ENCODE peak calls at places on chromosome 12, in five cellular contexts. One of them, this sample, is unnamed.
A peak's percentile ranks its signal among the peaks of the same experiment; 100 is the strongest.

GRCh38 chr12:63400746-63401145 is 249.7 kb upstream of the AVPR1A start:
- DNase-seq in astrocyte: peak; percentile 76
- DNase-seq in right cardiac atrium: no peak
- DNase-seq in stomach: no peak
- DNase-seq in PC-3: peak; percentile 86
- DNase-seq in this sample: peak; percentile 22

GRCh38 chr12:107983871-107984480 is 145.1 kb upstream of the WSCD2 start:
- DNase-seq in astrocyte: no peak
- DNase-seq in right cardiac atrium: no peak
- DNase-seq in stomach: no peak
- DNase-seq in PC-3: peak; percentile 45
- DNase-seq in this sample: peak; percentile 33

GRCh38 chr12:65699251-65699650 is 125.0 kb upstream of the HMGA2 start:
- DNase-seq in astrocyte: peak; percentile 23
- DNase-seq in right cardiac atrium: no peak
- DNase-seq in stomach: no peak
- DNase-seq in PC-3: peak; percentile 34
- DNase-seq in this sample: no peak

GRCh38 chr12:77845831-77846230 is 15.1 kb downstream of the NAV3 start:
- DNase-seq in astrocyte: peak; percentile 82
- DNase-seq in right cardiac atrium: no peak
- DNase-seq in stomach: no peak
- DNase-seq in PC-3: peak; percentile 86
- DNase-seq in this sample: peak; percentile 61

GRCh38 chr12:64407342-64408223 is 3.4 kb downstream of the XPOT start:
- DNase-seq in astrocyte: no peak
- DNase-seq in right cardiac atrium: no peak
- DNase-seq in stomach: no peak
- DNase-seq in PC-3: no peak
- DNase-seq in this sample: no peak

GRCh38 chr12:110790301-110790700 is 47.6 kb upstream of the PPP1CC start:
- DNase-seq in astrocyte: peak; percentile 34
- DNase-seq in right cardiac atrium: no peak
- DNase-seq in stomach: no peak
- DNase-seq in PC-3: no peak
- DNase-seq in this sample: no peak

GRCh38 chr12:86914716-86915115 is 658.5 kb upstream of the MGAT4C start:
- DNase-seq in astrocyte: peak; percentile 34
- DNase-seq in right cardiac atrium: no peak
- DNase-seq in stomach: no peak
- DNase-seq in PC-3: peak; percentile 61
- DNase-seq in this sample: peak; percentile 36

GRCh38 chr12:8867786-8868185 is 45.4 kb downstream of the A2ML1 start:
- DNase-seq in astrocyte: no peak
- DNase-seq in right cardiac atrium: no peak
- DNase-seq in stomach: no peak
- DNase-seq in PC-3: no peak
- DNase-seq in this sample: no peak

GRCh38 chr12:98868538-98868937 is 223.4 kb downstream of the APAF1 start:
- DNase-seq in astrocyte: no peak
- DNase-seq in right cardiac atrium: no peak
- DNase-seq in stomach: no peak
- DNase-seq in PC-3: no peak
- DNase-seq in this sample: no peak

GRCh38 chr12:1496162-1496925 is 98.0 kb downstream of the FBXL14 start:
- DNase-seq in astrocyte: no peak
- DNase-seq in right cardiac atrium: no peak
- DNase-seq in stomach: peak; percentile 52
- DNase-seq in PC-3: peak; percentile 40
- DNase-seq in this sample: no peak

GRCh38 chr12:82149045-82149444 is 209.1 kb downstream of the CCDC59 start:
- DNase-seq in astrocyte: peak; percentile 13
- DNase-seq in right cardiac atrium: no peak
- DNase-seq in stomach: no peak
- DNase-seq in PC-3: no peak
- DNase-seq in this sample: no peak

GRCh38 chr12:122368361-122369073 is 54.0 kb downstream of the CLIP1 start:
- DNase-seq in astrocyte: peak; percentile 75
- DNase-seq in right cardiac atrium: no peak
- DNase-seq in stomach: no peak
- DNase-seq in PC-3: peak; percentile 35
- DNase-seq in this sample: no peak

GRCh38 chr12:130335517-130336392 is 1.9 kb upstream of the PIWIL1 start:
- DNase-seq in astrocyte: peak; percentile 8
- DNase-seq in right cardiac atrium: no peak
- DNase-seq in stomach: no peak
- DNase-seq in PC-3: peak; percentile 48
- DNase-seq in this sample: peak; percentile 56

GRCh38 chr12:130338794-130339601 is 1.3 kb downstream of the PIWIL1 start:
- DNase-seq in astrocyte: no peak
- DNase-seq in right cardiac atrium: no peak
- DNase-seq in stomach: no peak
- DNase-seq in PC-3: no peak
- DNase-seq in this sample: peak; percentile 7

GRCh38 chr12:130339946-130340345 is 2.3 kb downstream of the PIWIL1 start:
- DNase-seq in astrocyte: no peak
- DNase-seq in right cardiac atrium: no peak
- DNase-seq in stomach: no peak
- DNase-seq in PC-3: peak; percentile 4
- DNase-seq in this sample: peak; percentile 81

GRCh38 chr12:130336723-130337475 is 788 bp upstream of the PIWIL1 start:
- DNase-seq in astrocyte: no peak
- DNase-seq in right cardiac atrium: no peak
- DNase-seq in stomach: no peak
- DNase-seq in PC-3: no peak
- DNase-seq in this sample: no peak

DNA sequence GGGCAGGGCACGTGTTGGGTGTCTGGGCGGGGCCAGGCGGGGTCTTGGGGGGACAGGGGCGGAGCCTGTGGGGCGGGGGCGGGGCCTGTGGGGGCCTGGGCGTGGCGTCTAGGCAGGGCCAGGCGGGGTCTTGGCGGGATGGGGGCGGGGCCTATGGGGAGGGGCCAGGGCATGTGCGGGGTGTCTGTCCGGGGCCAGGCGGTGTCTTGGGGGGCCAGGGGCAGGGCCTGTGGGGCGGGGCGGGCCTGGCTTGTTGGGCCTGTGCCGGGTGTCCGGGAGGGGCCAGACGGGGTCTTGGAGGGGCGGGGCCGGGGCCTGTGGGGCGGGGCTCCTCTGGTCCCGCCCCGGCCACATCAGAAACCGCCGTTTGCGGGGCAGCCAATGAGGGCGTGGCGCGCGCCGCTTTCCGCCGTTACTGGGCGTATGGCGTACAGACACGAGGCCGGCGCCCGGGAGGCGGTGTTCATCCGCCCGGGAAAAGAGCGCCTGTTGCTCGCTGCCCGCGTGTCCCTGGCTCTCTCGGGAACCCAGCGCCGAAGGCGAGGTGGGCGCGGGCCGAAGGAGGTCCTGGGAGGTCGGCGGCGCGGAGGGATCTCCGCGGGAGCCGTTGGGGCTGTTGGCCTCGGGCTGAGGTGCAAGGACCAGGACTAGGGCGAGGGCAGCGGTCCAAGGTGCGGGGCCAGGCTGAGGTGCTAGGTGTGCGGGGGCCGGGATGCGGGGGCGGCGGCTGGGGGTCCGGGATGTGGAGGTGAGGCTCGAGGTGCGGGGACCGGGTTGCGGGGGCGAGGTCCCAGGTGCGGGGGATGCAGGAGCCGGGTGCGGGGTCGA is at the start of gene PIWIL1:
- DNase-seq in astrocyte: no peak
- DNase-seq in right cardiac atrium: peak; percentile 60
- DNase-seq in stomach: no peak
- DNase-seq in PC-3: no peak
- DNase-seq in this sample: no peak
- H3K27me3 ChIP-seq in astrocyte: no peaks in the 10 kb centered on the region
- H3K27me3 ChIP-seq in right cardiac atrium: no peaks in the 10 kb centered on the region
- H3K27me3 ChIP-seq in stomach: peaks cover 16% of the 10 kb centered on the region
- H3K27me3 ChIP-seq in PC-3: no peaks in the 10 kb centered on the region
- H3K27me3 ChIP-seq in this sample: peaks cover 9% of the 10 kb centered on the region

GRCh38 chr12:31519525-31519924 is 71.4 kb downstream of the DENND5B start:
- DNase-seq in astrocyte: no peak
- DNase-seq in right cardiac atrium: no peak
- DNase-seq in stomach: no peak
- DNase-seq in PC-3: no peak
- DNase-seq in this sample: no peak

GRCh38 chr12:31516702-31517101 is 74.2 kb downstream of the DENND5B start:
- DNase-seq in astrocyte: no peak
- DNase-seq in right cardiac atrium: no peak
- DNase-seq in stomach: no peak
- DNase-seq in PC-3: no peak
- DNase-seq in this sample: no peak

GRCh38 chr12:31521972-31522371 is 69.0 kb downstream of the DENND5B start:
- DNase-seq in astrocyte: no peak
- DNase-seq in right cardiac atrium: no peak
- DNase-seq in stomach: no peak
- DNase-seq in PC-3: no peak
- DNase-seq in this sample: no peak

GRCh38 chr12:31517994-31518393 is 72.9 kb downstream of the DENND5B start:
- DNase-seq in astrocyte: peak; percentile 26
- DNase-seq in right cardiac atrium: no peak
- DNase-seq in stomach: no peak
- DNase-seq in PC-3: no peak
- DNase-seq in this sample: peak; percentile 18

GRCh38 chr12:31518680-31519227 is 72.2 kb downstream of the DENND5B start:
- DNase-seq in astrocyte: peak; percentile 100
- DNase-seq in right cardiac atrium: no peak
- DNase-seq in stomach: no peak
- DNase-seq in PC-3: peak; percentile 95
- DNase-seq in this sample: peak; percentile 98
- H3K4me1 ChIP-seq in astrocyte: peaks cover 38% of the 10 kb centered on the region
- H3K4me1 ChIP-seq in right cardiac atrium: peaks cover 9% of the 10 kb centered on the region
- H3K4me1 ChIP-seq in stomach: peaks cover 8% of the 10 kb centered on the region
- H3K4me1 ChIP-seq in PC-3: peaks cover 45% of the 10 kb centered on the region
- H3K4me1 ChIP-seq in this sample: peaks cover 32% of the 10 kb centered on the region

GRCh38 chr12:26011099-26011498 is 52.6 kb downstream of the RASSF8 start:
- DNase-seq in astrocyte: peak; percentile 89
- DNase-seq in right cardiac atrium: no peak
- DNase-seq in stomach: no peak
- DNase-seq in PC-3: no peak
- DNase-seq in this sample: peak; percentile 14
- H3K27ac ChIP-seq in astrocyte: peak overlapping the region; percentile 35
- H3K27ac ChIP-seq in right cardiac atrium: peak overlapping the region; percentile 81
- H3K27ac ChIP-seq in stomach: no peak overlapping the region
- H3K27ac ChIP-seq in PC-3: no peak overlapping the region
- H3K27ac ChIP-seq in this sample: no peak overlapping the region

GRCh38 chr12:79674629-79675028 is 16.1 kb downstream of the PAWR start:
- DNase-seq in astrocyte: peak; percentile 86
- DNase-seq in right cardiac atrium: no peak
- DNase-seq in stomach: no peak
- DNase-seq in PC-3: peak; percentile 81
- DNase-seq in this sample: peak; percentile 78
- H3K27me3 ChIP-seq in astrocyte: no peaks in the 10 kb centered on the region
- H3K27me3 ChIP-seq in right cardiac atrium: no peaks in the 10 kb centered on the region
- H3K27me3 ChIP-seq in stomach: no peaks in the 10 kb centered on the region
- H3K27me3 ChIP-seq in PC-3: no peaks in the 10 kb centered on the region
- H3K27me3 ChIP-seq in this sample: no peaks in the 10 kb centered on the region

DNA sequence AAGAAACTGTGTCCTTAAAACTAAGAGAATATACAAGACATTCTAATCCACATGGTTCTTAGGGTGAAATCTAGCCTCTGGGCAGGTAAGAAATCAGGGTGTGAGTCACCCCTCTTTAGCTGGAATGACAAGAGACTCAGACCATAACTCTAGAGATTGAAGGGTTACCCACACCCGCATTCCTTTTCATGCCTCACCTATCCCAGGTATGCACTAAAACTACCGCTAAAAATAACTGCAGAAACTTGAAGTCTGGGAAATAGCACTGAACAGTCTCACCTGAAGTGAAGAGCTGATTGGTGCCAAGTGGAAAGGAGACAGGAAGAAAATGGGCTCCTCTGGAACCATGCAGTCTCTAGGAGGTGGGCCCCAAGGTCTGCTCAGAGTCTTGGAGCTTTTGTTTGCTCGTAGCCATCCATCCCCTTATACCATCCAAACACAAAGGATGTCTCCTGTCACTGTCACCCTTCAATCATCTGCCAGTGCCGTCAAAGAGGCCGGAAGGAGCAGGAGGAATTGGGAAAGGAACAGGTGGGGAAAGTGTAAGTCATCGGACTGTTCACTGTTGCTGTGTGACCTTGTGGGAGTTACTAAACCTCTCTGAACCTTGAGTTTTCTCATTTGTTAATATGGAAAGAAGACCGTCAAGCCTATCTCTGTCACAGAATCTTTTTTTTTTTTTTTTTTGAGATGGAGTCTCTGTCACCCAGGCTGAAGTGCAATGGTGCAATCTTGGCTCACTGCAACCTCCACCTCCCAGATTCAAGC is 22.4 kb downstream of the DDX47 start:
- DNase-seq in astrocyte: peak; percentile 74
- DNase-seq in right cardiac atrium: no peak
- DNase-seq in stomach: no peak
- DNase-seq in PC-3: peak; percentile 93
- DNase-seq in this sample: peak; percentile 100
- H3K4me1 ChIP-seq in astrocyte: peaks cover 32% of the 10 kb centered on the region
- H3K4me1 ChIP-seq in right cardiac atrium: no peaks in the 10 kb centered on the region
- H3K4me1 ChIP-seq in stomach: peaks cover 5% of the 10 kb centered on the region
- H3K4me1 ChIP-seq in PC-3: peaks cover 58% of the 10 kb centered on the region
- H3K4me1 ChIP-seq in this sample: peaks cover 50% of the 10 kb centered on the region

GRCh38 chr12:45878630-45879255 is 111.6 kb downstream of the SCAF11 start:
- DNase-seq in astrocyte: no peak
- DNase-seq in right cardiac atrium: no peak
- DNase-seq in stomach: no peak
- DNase-seq in PC-3: peak; percentile 25
- DNase-seq in this sample: no peak
- H3K27ac ChIP-seq in astrocyte: no peak overlapping the region
- H3K27ac ChIP-seq in right cardiac atrium: no peak overlapping the region
- H3K27ac ChIP-seq in stomach: no peak overlapping the region
- H3K27ac ChIP-seq in PC-3: no peak overlapping the region
- H3K27ac ChIP-seq in this sample: no peak overlapping the region

DNA sequence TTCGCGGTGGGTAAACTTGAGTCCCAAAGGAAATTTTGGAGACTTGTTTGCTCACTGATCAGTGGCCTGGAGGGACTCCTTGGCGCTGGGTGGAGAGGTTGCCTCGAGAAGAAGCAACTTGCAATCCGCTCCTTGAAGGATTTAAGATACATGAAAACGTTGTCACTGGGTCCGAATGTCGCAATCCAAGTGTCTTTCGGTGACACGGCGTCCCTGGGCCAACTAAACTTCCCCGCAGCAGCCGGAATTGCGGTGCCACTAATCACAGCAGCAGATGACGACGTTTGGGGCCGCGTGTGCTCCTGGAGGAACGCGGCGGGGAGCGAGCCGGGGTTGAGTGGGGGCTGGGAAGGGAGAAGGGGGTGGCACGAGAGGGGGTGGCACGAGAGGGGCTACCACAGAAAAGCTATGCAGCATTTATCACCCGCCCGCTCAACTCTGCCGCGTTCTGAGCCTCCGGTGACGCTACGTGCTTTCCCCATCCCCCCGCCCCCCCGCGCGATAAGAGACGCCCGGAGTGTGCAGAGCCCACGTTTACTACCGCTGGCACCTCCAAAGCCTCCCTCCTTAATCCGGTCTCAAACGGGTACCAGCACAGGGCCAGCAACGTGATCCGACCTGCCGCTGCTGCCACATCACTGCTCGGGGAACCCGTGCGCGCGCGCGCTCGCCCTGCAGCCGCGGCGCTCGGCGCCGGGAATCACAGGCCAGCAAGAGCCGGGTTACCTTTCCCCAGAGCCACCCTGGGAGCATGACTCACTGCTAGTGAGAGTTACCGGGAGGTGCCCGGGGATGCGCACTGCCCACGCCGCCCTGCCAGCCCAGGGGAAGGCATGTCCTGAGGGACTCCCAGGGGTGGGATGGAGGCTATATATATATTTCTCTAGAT is 858 bp upstream of the BHLHE41 start:
- DNase-seq in astrocyte: peak; percentile 77
- DNase-seq in right cardiac atrium: peak; percentile 91
- DNase-seq in stomach: peak; percentile 83
- DNase-seq in PC-3: peak; percentile 98
- DNase-seq in this sample: peak; percentile 84
- H3K27me3 ChIP-seq in astrocyte: peaks cover 8% of the 10 kb centered on the region
- H3K27me3 ChIP-seq in right cardiac atrium: no peaks in the 10 kb centered on the region
- H3K27me3 ChIP-seq in stomach: peaks cover 25% of the 10 kb centered on the region
- H3K27me3 ChIP-seq in PC-3: no peaks in the 10 kb centered on the region
- H3K27me3 ChIP-seq in this sample: peaks cover 82% of the 10 kb centered on the region